ENCODE peak calls at places on chromosomes 11 and 22, in nine cellular contexts. G, P, S, X, T, J, R, W and Z are unnamed samples.

GRCh38 chr11:114916406-114916805 is 238.1 kb downstream of the NXPE2 start:
- DNase-seq in W (no peak), S (no peak), T (no peak), J (no peak), P (no peak), X (no peak), G (no peak), R (no peak), Z (no peak)

GRCh38 chr22:21985214-21985613 is 2.6 kb upstream of the TOP3B start:
- DNase-seq in R (no peak), X (no peak), T (no peak), W (no peak), S (no peak), J (no peak), G (no peak), P (no peak), Z (no peak)

GRCh38 chr22:19645391-19645790 is 68.9 kb upstream of the SEPTIN5 start:
- DNase-seq in W (no peak), G (no peak), X (no peak), P (no peak), J (no peak), R (no peak), S (no peak), T (no peak), Z (no peak)

GRCh38 chr11:110311783-110312578 is 15.6 kb upstream of the RDX start:
- DNase-seq in X (no peak), J (no peak), G (no peak), T (no peak), S (no peak), P (no peak), R (no peak), W (no peak), Z (peak)

GRCh38 chr11:121669422-121669821 is 216.7 kb upstream of the SORL1-AS1 start:
- DNase-seq in T (no peak), X (no peak), R (no peak), W (no peak), J (peak), G (no peak), S (no peak), P (no peak), Z (no peak)

GRCh38 chr22:30572840-30573593 is 1.4 kb downstream of the GAL3ST1 start:
- DNase-seq in R (peak), T (peak), S (peak), W (no peak), G (no peak), X (no peak), J (no peak), P (no peak), Z (no peak)

GRCh38 chr11:92512204-92512569 is 287.6 kb downstream of the FAT3 start:
- DNase-seq in J (no peak), X (no peak), W (no peak), P (no peak), T (no peak), R (no peak), S (no peak), G (no peak), Z (no peak)

GRCh38 chr22:25112538-25113253 is 87.0 kb upstream of the CRYBB3 start:
- DNase-seq in P (no peak), G (no peak), R (no peak), X (no peak), W (no peak), S (no peak), T (no peak), J (no peak), Z (no peak)

GRCh38 chr11:70610561-70610960 is 212.2 kb downstream of the CTTN start:
- DNase-seq in G (no peak), R (peak), W (no peak), X (no peak), T (peak), S (no peak), P (no peak), J (no peak), Z (peak)